ENCODE peak calls at places on chromosomes 4 and X, in seven cellular contexts. R is activated CD8-positive, alpha-beta memory T cell treated with anti-CD3 and anti-CD28 coated beads for 48 hours; H is stimulated activated CD8-positive, alpha-beta memory T cell treated with anti-CD3 and anti-CD28 coated beads, Interleukin-7, amount 100 ng/mL, for 1 hour; V is adipocyte; N is endodermal cell; E is EH; G is M059J. P is an unnamed sample.

GRCh38 chr4:26023191-26023972 is 109.4 kb downstream of the SMIM20 start:
- DNase-seq in H (no peak), V (peak), E (peak), G (no peak), R (no peak), N (no peak), P (no peak)

GRCh38 chr4:73859614-73860088 is 6.6 kb downstream of the PF4V1 start:
- DNase-seq in E (peak), V (peak), R (no peak), G (peak), N (no peak), H (no peak), P (no peak)

GRCh38 chr4:6918345-6918744 is 8.7 kb downstream of the TBC1D14 start:
- DNase-seq in E (no peak), G (no peak), H (no peak), R (no peak), N (peak), V (no peak), P (no peak)

GRCh38 chrX:69932323-69932722 is 117.4 kb downstream of the AWAT2 start:
- DNase-seq in R (no peak), H (no peak), V (no peak), N (no peak), G (no peak), E (no peak), P (no peak)

GRCh38 chr4:70992354-70992753 is 1.1 kb upstream of the DCK start:
- DNase-seq in N (peak), H (no peak), G (peak), E (no peak), R (no peak), V (no peak), P (no peak)

GRCh38 chrX:108735680-108736508 is 469 bp downstream of the IRS4 start:
- DNase-seq in V (peak), R (no peak), N (no peak), E (peak), G (no peak), H (no peak), P (no peak)

GRCh38 chrX:119071381-119071780 is 1.4 kb upstream of the CT47C1 start:
- DNase-seq in N (no peak), H (no peak), E (no peak), R (no peak), V (no peak), G (no peak), P (no peak)

GRCh38 chrX:46326161-46326560 is 219.1 kb downstream of the ZNF674 start:
- DNase-seq in N (no peak), G (peak), H (no peak), R (no peak), V (peak), E (peak), P (no peak)

GRCh38 chr4:126358041-126358440 is 1043.3 kb downstream of the FAT4 start:
- DNase-seq in E (no peak), V (no peak), G (no peak), H (no peak), R (no peak), N (no peak), P (no peak)

P was measured in breast epithelium.